ENCODE peak calls at places on chromosomes 16 and 17, in four cellular contexts. One of them, this sample, is unnamed.

GRCh38 chr16:77470851-77471250 is 36.0 kb upstream of the ADAMTS18 start:
- DNase-seq in stimulated activated CD8-positive, alpha-beta memory T cell treated with anti-CD3 and anti-CD28 coated beads, Interleukin-2, amount 100 ng/mL, for 48 hours: no peak
- DNase-seq in GM04504: no peak
- DNase-seq in NCI-H748 treated with DMSO at 0.1 percent for 48 hours: no peak
- DNase-seq in this sample: no peak

GRCh38 chr17:29390856-29391631 is 881 bp downstream of the TAOK1 start:
- DNase-seq in NCI-H748 treated with DMSO at 0.1 percent for 48 hours: peak
- DNase-seq in GM04504: no peak
- DNase-seq in stimulated activated CD8-positive, alpha-beta memory T cell treated with anti-CD3 and anti-CD28 coated beads, Interleukin-2, amount 100 ng/mL, for 48 hours: peak
- DNase-seq in this sample: no peak

GRCh38 chr16:75919664-75920063 is 193.4 kb upstream of the CPHXL start:
- DNase-seq in GM04504: no peak
- DNase-seq in stimulated activated CD8-positive, alpha-beta memory T cell treated with anti-CD3 and anti-CD28 coated beads, Interleukin-2, amount 100 ng/mL, for 48 hours: no peak
- DNase-seq in NCI-H748 treated with DMSO at 0.1 percent for 48 hours: no peak
- DNase-seq in this sample: no peak

GRCh38 chr16:30079480-30079879 is 3.7 kb downstream of the PPP4C start:
- DNase-seq in NCI-H748 treated with DMSO at 0.1 percent for 48 hours: no peak
- DNase-seq in GM04504: no peak
- DNase-seq in stimulated activated CD8-positive, alpha-beta memory T cell treated with anti-CD3 and anti-CD28 coated beads, Interleukin-2, amount 100 ng/mL, for 48 hours: no peak
- DNase-seq in this sample: no peak

GRCh38 chr16:85825326-85825725 is 25.8 kb downstream of the COX4I1 start:
- DNase-seq in GM04504: no peak
- DNase-seq in NCI-H748 treated with DMSO at 0.1 percent for 48 hours: no peak
- DNase-seq in stimulated activated CD8-positive, alpha-beta memory T cell treated with anti-CD3 and anti-CD28 coated beads, Interleukin-2, amount 100 ng/mL, for 48 hours: no peak
- DNase-seq in this sample: no peak

GRCh38 chr17:7024402-7024785 is 1.5 kb downstream of the BCL6B start:
- DNase-seq in GM04504: no peak
- DNase-seq in stimulated activated CD8-positive, alpha-beta memory T cell treated with anti-CD3 and anti-CD28 coated beads, Interleukin-2, amount 100 ng/mL, for 48 hours: no peak
- DNase-seq in NCI-H748 treated with DMSO at 0.1 percent for 48 hours: no peak
- DNase-seq in this sample: no peak

GRCh38 chr16:71830359-71830758 is 15.4 kb upstream of the ATXN1L start:
- DNase-seq in NCI-H748 treated with DMSO at 0.1 percent for 48 hours: no peak
- DNase-seq in stimulated activated CD8-positive, alpha-beta memory T cell treated with anti-CD3 and anti-CD28 coated beads, Interleukin-2, amount 100 ng/mL, for 48 hours: no peak
- DNase-seq in GM04504: no peak
- DNase-seq in this sample: no peak

GRCh38 chr16:76390476-76390875 is 113.3 kb downstream of the CNTNAP4 start:
- DNase-seq in stimulated activated CD8-positive, alpha-beta memory T cell treated with anti-CD3 and anti-CD28 coated beads, Interleukin-2, amount 100 ng/mL, for 48 hours: no peak
- DNase-seq in GM04504: no peak
- DNase-seq in NCI-H748 treated with DMSO at 0.1 percent for 48 hours: no peak
- DNase-seq in this sample: no peak

GRCh38 chr16:47905771-47906170 is 250.0 kb downstream of the ABCC12 start:
- DNase-seq in stimulated activated CD8-positive, alpha-beta memory T cell treated with anti-CD3 and anti-CD28 coated beads, Interleukin-2, amount 100 ng/mL, for 48 hours: no peak
- DNase-seq in NCI-H748 treated with DMSO at 0.1 percent for 48 hours: no peak
- DNase-seq in GM04504: no peak
- DNase-seq in this sample: no peak

GRCh38 chr16:85563515-85564276 is 49.4 kb upstream of the GSE1 start:
- DNase-seq in GM04504: no peak
- DNase-seq in NCI-H748 treated with DMSO at 0.1 percent for 48 hours: no peak
- DNase-seq in stimulated activated CD8-positive, alpha-beta memory T cell treated with anti-CD3 and anti-CD28 coated beads, Interleukin-2, amount 100 ng/mL, for 48 hours: no peak
- DNase-seq in this sample: no peak

GRCh38 chr17:78000351-78000750 is 41.8 kb downstream of the TNRC6C start:
- DNase-seq in GM04504: no peak
- DNase-seq in stimulated activated CD8-positive, alpha-beta memory T cell treated with anti-CD3 and anti-CD28 coated beads, Interleukin-2, amount 100 ng/mL, for 48 hours: no peak
- DNase-seq in NCI-H748 treated with DMSO at 0.1 percent for 48 hours: no peak
- DNase-seq in this sample: no peak

GRCh38 chr16:73886378-73886777 is 410.2 kb upstream of the PSMD7 start:
- DNase-seq in GM04504: no peak
- DNase-seq in NCI-H748 treated with DMSO at 0.1 percent for 48 hours: no peak
- DNase-seq in stimulated activated CD8-positive, alpha-beta memory T cell treated with anti-CD3 and anti-CD28 coated beads, Interleukin-2, amount 100 ng/mL, for 48 hours: no peak
- DNase-seq in this sample: no peak

GRCh38 chr17:68199837-68200688 is 47.8 kb upstream of the AMZ2 start:
- DNase-seq in NCI-H748 treated with DMSO at 0.1 percent for 48 hours: no peak
- DNase-seq in GM04504: no peak
- DNase-seq in stimulated activated CD8-positive, alpha-beta memory T cell treated with anti-CD3 and anti-CD28 coated beads, Interleukin-2, amount 100 ng/mL, for 48 hours: no peak
- DNase-seq in this sample: no peak

GRCh38 chr17:30093463-30094147 is 23.0 kb upstream of the NSRP1 start:
- DNase-seq in NCI-H748 treated with DMSO at 0.1 percent for 48 hours: peak
- DNase-seq in stimulated activated CD8-positive, alpha-beta memory T cell treated with anti-CD3 and anti-CD28 coated beads, Interleukin-2, amount 100 ng/mL, for 48 hours: no peak
- DNase-seq in GM04504: no peak
- DNase-seq in this sample: peak

GRCh38 chr17:6893382-6894205 is 62.1 kb upstream of the TEKT1 start:
- DNase-seq in GM04504: no peak
- DNase-seq in stimulated activated CD8-positive, alpha-beta memory T cell treated with anti-CD3 and anti-CD28 coated beads, Interleukin-2, amount 100 ng/mL, for 48 hours: no peak
- DNase-seq in NCI-H748 treated with DMSO at 0.1 percent for 48 hours: no peak
- DNase-seq in this sample: no peak

GRCh38 chr16:73161977-73162376 is 114.0 kb upstream of the ZFHX3 start:
- DNase-seq in NCI-H748 treated with DMSO at 0.1 percent for 48 hours: no peak
- DNase-seq in stimulated activated CD8-positive, alpha-beta memory T cell treated with anti-CD3 and anti-CD28 coated beads, Interleukin-2, amount 100 ng/mL, for 48 hours: no peak
- DNase-seq in GM04504: no peak
- DNase-seq in this sample: no peak

GRCh38 chr16:6841392-6841791 is 491.3 kb upstream of the RBFOX1 start:
- DNase-seq in NCI-H748 treated with DMSO at 0.1 percent for 48 hours: no peak
- DNase-seq in GM04504: no peak
- DNase-seq in stimulated activated CD8-positive, alpha-beta memory T cell treated with anti-CD3 and anti-CD28 coated beads, Interleukin-2, amount 100 ng/mL, for 48 hours: no peak
- DNase-seq in this sample: no peak

GRCh38 chr17:37301288-37301687 is 74.5 kb upstream of the C17orf78 start:
- DNase-seq in NCI-H748 treated with DMSO at 0.1 percent for 48 hours: no peak
- DNase-seq in stimulated activated CD8-positive, alpha-beta memory T cell treated with anti-CD3 and anti-CD28 coated beads, Interleukin-2, amount 100 ng/mL, for 48 hours: no peak
- DNase-seq in GM04504: no peak
- DNase-seq in this sample: no peak

GRCh38 chr17:36657763-36658490 is 56.5 kb downstream of the MRM1 start:
- DNase-seq in GM04504: no peak
- DNase-seq in stimulated activated CD8-positive, alpha-beta memory T cell treated with anti-CD3 and anti-CD28 coated beads, Interleukin-2, amount 100 ng/mL, for 48 hours: peak
- DNase-seq in NCI-H748 treated with DMSO at 0.1 percent for 48 hours: no peak
- DNase-seq in this sample: no peak

GRCh38 chr17:63222655-63223054 is 223.5 kb downstream of the CYB561 start:
- DNase-seq in GM04504: no peak
- DNase-seq in stimulated activated CD8-positive, alpha-beta memory T cell treated with anti-CD3 and anti-CD28 coated beads, Interleukin-2, amount 100 ng/mL, for 48 hours: no peak
- DNase-seq in NCI-H748 treated with DMSO at 0.1 percent for 48 hours: no peak
- DNase-seq in this sample: no peak

GRCh38 chr17:79085921-79086551 is 11.4 kb downstream of the ENGASE start:
- DNase-seq in NCI-H748 treated with DMSO at 0.1 percent for 48 hours: no peak
- DNase-seq in GM04504: no peak
- DNase-seq in stimulated activated CD8-positive, alpha-beta memory T cell treated with anti-CD3 and anti-CD28 coated beads, Interleukin-2, amount 100 ng/mL, for 48 hours: no peak
- DNase-seq in this sample: no peak

GRCh38 chr17:83032781-83033180 is 46.6 kb upstream of the METRNL start:
- DNase-seq in stimulated activated CD8-positive, alpha-beta memory T cell treated with anti-CD3 and anti-CD28 coated beads, Interleukin-2, amount 100 ng/mL, for 48 hours: no peak
- DNase-seq in NCI-H748 treated with DMSO at 0.1 percent for 48 hours: no peak
- DNase-seq in GM04504: no peak
- DNase-seq in this sample: no peak

GRCh38 chr17:37671813-37672544 is 28.7 kb upstream of the DDX52 start:
- DNase-seq in NCI-H748 treated with DMSO at 0.1 percent for 48 hours: no peak
- DNase-seq in GM04504: peak
- DNase-seq in stimulated activated CD8-positive, alpha-beta memory T cell treated with anti-CD3 and anti-CD28 coated beads, Interleukin-2, amount 100 ng/mL, for 48 hours: no peak
- DNase-seq in this sample: no peak

GRCh38 chr17:57051886-57052342 is 33.1 kb upstream of the AKAP1 start:
- DNase-seq in GM04504: no peak
- DNase-seq in stimulated activated CD8-positive, alpha-beta memory T cell treated with anti-CD3 and anti-CD28 coated beads, Interleukin-2, amount 100 ng/mL, for 48 hours: no peak
- DNase-seq in NCI-H748 treated with DMSO at 0.1 percent for 48 hours: peak
- DNase-seq in this sample: no peak

GRCh38 chr17:3978421-3979275 is 14.4 kb upstream of the ATP2A3 start:
- DNase-seq in GM04504: no peak
- DNase-seq in stimulated activated CD8-positive, alpha-beta memory T cell treated with anti-CD3 and anti-CD28 coated beads, Interleukin-2, amount 100 ng/mL, for 48 hours: no peak
- DNase-seq in NCI-H748 treated with DMSO at 0.1 percent for 48 hours: no peak
- DNase-seq in this sample: no peak

GRCh38 chr17:4893721-4894560 is 5.4 kb upstream of the C17orf107 start:
- DNase-seq in NCI-H748 treated with DMSO at 0.1 percent for 48 hours: no peak
- DNase-seq in GM04504: no peak
- DNase-seq in stimulated activated CD8-positive, alpha-beta memory T cell treated with anti-CD3 and anti-CD28 coated beads, Interleukin-2, amount 100 ng/mL, for 48 hours: no peak
- DNase-seq in this sample: no peak

GRCh38 chr16:70674221-70675014 is 11.4 kb downstream of the MTSS2 start:
- DNase-seq in NCI-H748 treated with DMSO at 0.1 percent for 48 hours: no peak
- DNase-seq in stimulated activated CD8-positive, alpha-beta memory T cell treated with anti-CD3 and anti-CD28 coated beads, Interleukin-2, amount 100 ng/mL, for 48 hours: no peak
- DNase-seq in GM04504: no peak
- DNase-seq in this sample: no peak

GRCh38 chr17:31310260-31310659 is 3.6 kb downstream of the EVI2B start:
- DNase-seq in stimulated activated CD8-positive, alpha-beta memory T cell treated with anti-CD3 and anti-CD28 coated beads, Interleukin-2, amount 100 ng/mL, for 48 hours: no peak
- DNase-seq in GM04504: no peak
- DNase-seq in NCI-H748 treated with DMSO at 0.1 percent for 48 hours: no peak
- DNase-seq in this sample: no peak

GRCh38 chr17:37506678-37507077 is 17.0 kb downstream of the DUSP14 start:
- DNase-seq in stimulated activated CD8-positive, alpha-beta memory T cell treated with anti-CD3 and anti-CD28 coated beads, Interleukin-2, amount 100 ng/mL, for 48 hours: no peak
- DNase-seq in GM04504: no peak
- DNase-seq in NCI-H748 treated with DMSO at 0.1 percent for 48 hours: no peak
- DNase-seq in this sample: no peak

GRCh38 chr16:57355898-57356414 is 2.6 kb upstream of the CCL22 start:
- DNase-seq in GM04504: no peak
- DNase-seq in NCI-H748 treated with DMSO at 0.1 percent for 48 hours: no peak
- DNase-seq in stimulated activated CD8-positive, alpha-beta memory T cell treated with anti-CD3 and anti-CD28 coated beads, Interleukin-2, amount 100 ng/mL, for 48 hours: no peak
- DNase-seq in this sample: no peak

GRCh38 chr16:58510097-58510775 is 5.1 kb upstream of the SETD6 start:
- DNase-seq in stimulated activated CD8-positive, alpha-beta memory T cell treated with anti-CD3 and anti-CD28 coated beads, Interleukin-2, amount 100 ng/mL, for 48 hours: no peak
- DNase-seq in NCI-H748 treated with DMSO at 0.1 percent for 48 hours: no peak
- DNase-seq in GM04504: no peak
- DNase-seq in this sample: no peak

GRCh38 chr16:27436921-27437650 is 35.1 kb downstream of the IL21R start:
- DNase-seq in GM04504: no peak
- DNase-seq in stimulated activated CD8-positive, alpha-beta memory T cell treated with anti-CD3 and anti-CD28 coated beads, Interleukin-2, amount 100 ng/mL, for 48 hours: no peak
- DNase-seq in NCI-H748 treated with DMSO at 0.1 percent for 48 hours: no peak
- DNase-seq in this sample: no peak

GRCh38 chr17:2786176-2786881 is 9.9 kb upstream of the RAP1GAP2 start:
- DNase-seq in NCI-H748 treated with DMSO at 0.1 percent for 48 hours: peak
- DNase-seq in stimulated activated CD8-positive, alpha-beta memory T cell treated with anti-CD3 and anti-CD28 coated beads, Interleukin-2, amount 100 ng/mL, for 48 hours: peak
- DNase-seq in GM04504: peak
- DNase-seq in this sample: peak

GRCh38 chr16:85798901-85799496 is 345 bp downstream of the EMC8 start:
- DNase-seq in stimulated activated CD8-positive, alpha-beta memory T cell treated with anti-CD3 and anti-CD28 coated beads, Interleukin-2, amount 100 ng/mL, for 48 hours: peak
- DNase-seq in NCI-H748 treated with DMSO at 0.1 percent for 48 hours: no peak
- DNase-seq in GM04504: no peak
- DNase-seq in this sample: no peak